ENCODE peak calls at places on chromosome 20, in five cellular contexts. G, Q, U, R and A are unnamed samples.

GRCh38 chr20:57175397-57176010 is 90.9 kb downstream of the BMP7 start:
- DNase-seq in G (no peak), Q (no peak), U (no peak), R (no peak), A (no peak)

GRCh38 chr20:824490-824889 is 9.0 kb upstream of the FAM110A start:
- DNase-seq in G (no peak), Q (peak), U (no peak), R (no peak), A (no peak)

GRCh38 chr20:25294459-25295385 is 46.8 kb downstream of the PYGB start:
- DNase-seq in G (peak), Q (peak), U (peak), R (no peak), A (peak)

GRCh38 chr20:24588725-24589340 is 119.4 kb downstream of the SYNDIG1 start:
- DNase-seq in G (no peak), Q (no peak), U (no peak), R (no peak), A (peak)

GRCh38 chr20:2301164-2301622 is 5.4 kb downstream of the TGM3 start:
- DNase-seq in G (no peak), Q (peak), U (peak), R (no peak), A (no peak)

GRCh38 chr20:3815703-3816315 is 4.5 kb upstream of the AP5S1 start:
- DNase-seq in G (no peak), Q (no peak), U (no peak), R (no peak), A (no peak)

GRCh38 chr20:59829415-59830106 is 103.9 kb downstream of the SYCP2 start:
- DNase-seq in G (no peak), Q (no peak), U (peak), R (no peak), A (no peak)

GRCh38 chr20:37539956-37540455 is 12.3 kb upstream of the BLCAP start:
- DNase-seq in G (no peak), Q (peak), U (no peak), R (no peak), A (no peak)

GRCh38 chr20:47768016-47768953 is 17.0 kb downstream of the SULF2 start:
- DNase-seq in G (no peak), Q (peak), U (peak), R (no peak), A (no peak)

GRCh38 chr20:8509809-8510208 is 377.7 kb downstream of the PLCB1 start:
- DNase-seq in G (no peak), Q (no peak), U (no peak), R (no peak), A (no peak)

GRCh38 chr20:39271205-39271604 is 309.1 kb downstream of the DHX35 start:
- DNase-seq in G (no peak), Q (no peak), U (no peak), R (no peak), A (peak)

GRCh38 chr20:1443085-1443484 is 23.6 kb downstream of the NSFL1C start:
- DNase-seq in G (no peak), Q (no peak), U (no peak), R (no peak), A (no peak)

GRCh38 chr20:19867940-19868371 is 109.9 kb downstream of the RIN2 start:
- DNase-seq in G (no peak), Q (no peak), U (peak), R (no peak), A (no peak)

GRCh38 chr20:58003525-58003924 is 224.9 kb downstream of the ANKRD60 start:
- DNase-seq in G (no peak), Q (no peak), U (no peak), R (no peak), A (no peak)

GRCh38 chr20:24497851-24498250 is 28.4 kb downstream of the SYNDIG1 start:
- DNase-seq in G (no peak), Q (no peak), U (no peak), R (no peak), A (peak)

GRCh38 chr20:4550740-4551139 is 171.0 kb upstream of the PRND start:
- DNase-seq in G (no peak), Q (no peak), U (no peak), R (no peak), A (no peak)

GRCh38 chr20:16459019-16459700 is 114.1 kb downstream of the KIF16B start:
- DNase-seq in G (no peak), Q (no peak), U (no peak), R (peak), A (peak)

GRCh38 chr20:49534314-49534713 is 33.6 kb downstream of the PTGIS start:
- DNase-seq in G (peak), Q (peak), U (no peak), R (peak), A (peak)

GRCh38 chr20:41006936-41007871 is 21.4 kb upstream of the TOP1 start:
- DNase-seq in G (no peak), Q (no peak), U (no peak), R (no peak), A (peak)

GRCh38 chr20:3716195-3716834 is 3.9 kb upstream of the SIGLEC1 start:
- DNase-seq in G (peak), Q (no peak), U (no peak), R (no peak), A (peak)

GRCh38 chr20:22584922-22585785 is 782 bp upstream of the FOXA2 start:
- DNase-seq in G (no peak), Q (no peak), U (no peak), R (no peak), A (no peak)

GRCh38 chr20:2619961-2620595 is 32.4 kb upstream of the NOP56 start:
- DNase-seq in G (peak), Q (no peak), U (no peak), R (no peak), A (no peak)

GRCh38 chr20:8116067-8116811 is 15.8 kb upstream of the PLCB1 start:
- DNase-seq in G (no peak), Q (no peak), U (no peak), R (peak), A (peak)

DNA sequence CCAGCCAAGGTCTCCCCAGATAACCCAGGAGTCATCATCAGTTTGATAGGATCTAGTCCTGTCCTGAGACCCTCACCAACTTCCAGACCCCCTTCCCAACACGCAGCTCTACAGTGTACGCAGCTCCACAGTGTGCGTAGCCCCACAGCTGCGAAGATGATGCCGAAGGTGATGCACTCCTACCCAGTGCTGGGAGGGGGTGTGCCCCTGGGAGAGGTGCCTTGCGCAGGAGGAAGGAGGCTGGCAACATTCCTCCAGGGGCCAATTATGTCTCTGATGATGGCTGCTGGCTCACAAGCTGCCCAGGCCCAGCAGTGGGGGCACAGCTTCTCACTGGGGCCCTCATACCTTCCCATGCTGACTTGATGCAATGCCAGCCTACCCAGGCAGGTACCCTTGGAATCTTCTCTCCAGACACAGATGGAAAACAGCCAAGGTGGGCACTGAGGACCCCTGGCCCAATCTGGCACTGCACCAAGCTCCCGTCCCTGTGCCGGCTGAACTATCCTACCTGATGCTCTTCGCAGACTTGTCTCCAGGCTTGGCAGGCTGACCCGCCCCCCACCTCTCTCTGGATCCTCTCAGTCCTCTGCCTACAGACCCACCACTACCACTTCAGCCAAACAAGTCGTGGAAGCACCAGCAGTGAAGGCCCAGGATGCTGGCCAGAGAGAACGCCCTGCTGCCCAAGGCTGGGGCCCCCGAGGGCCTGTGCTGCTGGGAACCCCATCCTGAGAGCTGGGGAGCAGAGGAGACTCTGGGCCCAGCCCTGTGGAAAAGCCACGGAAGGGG is 1.4 kb downstream of the ZNF512B start:
- DNase-seq in G (no peak), Q (no peak), U (no peak), R (no peak), A (no peak)
- H3K4me3 ChIP-seq in G (peak), Q (no peak), U (peak), R (peak), A (peak)

GRCh38 chr20:45589725-45590124 is 10.6 kb upstream of the WFDC8 start:
- DNase-seq in G (no peak), Q (no peak), U (no peak), R (no peak), A (no peak)

GRCh38 chr20:45593498-45593897 is 14.4 kb upstream of the WFDC8 start:
- DNase-seq in G (no peak), Q (no peak), U (no peak), R (no peak), A (no peak)

GRCh38 chr20:45595235-45595634 is 16.2 kb upstream of the WFDC8 start:
- DNase-seq in G (no peak), Q (no peak), U (no peak), R (no peak), A (no peak)

GRCh38 chr20:45588800-45589199 is 9.7 kb upstream of the WFDC8 start:
- DNase-seq in G (no peak), Q (no peak), U (no peak), R (no peak), A (no peak)

GRCh38 chr20:45592574-45593189 is 13.6 kb upstream of the WFDC8 start:
- DNase-seq in G (peak), Q (no peak), U (no peak), R (no peak), A (peak)
- TF ChIP-seq CTCF in G (peak), Q (peak), U (peak), R (peak), A (peak)

DNA sequence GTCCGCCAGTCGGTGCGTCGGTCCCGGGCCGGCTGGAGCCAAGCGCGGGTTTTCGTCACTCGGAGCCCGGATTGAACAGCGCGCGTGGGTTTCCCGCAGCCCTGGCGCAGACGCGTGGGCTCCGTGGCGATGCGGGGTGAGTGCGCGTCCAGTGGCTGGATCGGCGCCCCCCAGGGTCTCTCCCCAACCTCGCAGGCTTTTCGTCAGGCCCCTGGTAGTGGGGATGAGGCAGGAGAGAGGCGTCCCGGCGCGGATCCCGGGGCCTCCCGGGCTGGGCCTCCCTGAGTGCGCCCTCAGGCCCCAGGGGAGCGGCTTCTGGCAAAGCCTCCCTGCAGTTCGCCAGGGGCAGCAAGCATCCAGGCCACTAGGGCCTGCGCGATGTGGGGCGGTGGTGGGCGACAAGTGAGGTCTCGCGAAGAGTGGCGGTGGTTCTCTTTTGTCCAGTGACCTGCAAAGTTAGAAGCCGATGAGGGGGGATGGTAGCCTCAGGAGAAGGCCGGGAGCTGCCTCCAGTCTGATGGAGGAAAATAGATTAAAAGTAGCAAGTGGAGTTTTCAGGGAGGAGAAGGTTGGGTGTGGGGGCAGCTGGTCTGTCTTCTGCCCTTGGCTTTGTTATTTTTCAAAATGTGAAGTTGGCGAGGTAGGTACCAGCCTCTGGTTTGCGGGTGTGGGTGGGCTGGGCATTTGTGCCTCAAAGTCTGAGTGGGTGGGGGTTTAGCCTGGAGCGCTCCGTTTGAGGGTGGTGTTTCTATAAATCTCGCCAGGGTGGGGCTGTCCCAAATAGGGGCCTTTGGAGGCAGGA is 1.6 kb downstream of the TOX2 start:
- DNase-seq in G (no peak), Q (no peak), U (no peak), R (no peak), A (peak)
- H3K4me3 ChIP-seq in G (peak), Q (peak), U (peak), R (peak), A (no peak)

DNA sequence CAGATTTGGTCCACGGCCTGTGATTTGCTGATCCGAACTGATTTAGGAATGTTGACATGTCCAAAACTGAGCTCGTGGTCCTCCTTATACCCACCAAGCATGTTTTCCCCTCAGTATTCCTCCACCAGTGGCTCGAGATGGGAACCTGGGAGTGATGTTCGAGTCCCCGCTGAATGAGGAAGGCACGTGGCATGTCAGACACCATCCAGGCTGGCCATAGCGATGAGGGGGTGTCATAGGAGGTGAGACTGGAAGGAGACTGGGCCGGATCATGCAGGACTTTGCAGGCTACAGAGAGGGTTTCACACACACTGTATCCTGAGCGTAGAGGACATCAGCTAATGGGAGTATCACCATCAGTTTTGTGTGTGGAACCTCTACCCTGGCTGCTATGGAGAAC is 78.2 kb downstream of the TOX2 start:
- DNase-seq in G (no peak), Q (no peak), U (no peak), R (no peak), A (no peak)
- TF ChIP-seq CTCF in G (no peak), Q (no peak), U (no peak), R (no peak), A (no peak)

GRCh38 chr20:61749406-61750075 is 316.1 kb downstream of the TAF4 start:
- DNase-seq in G (no peak), Q (no peak), U (no peak), R (no peak), A (no peak)

GRCh38 chr20:61746147-61746646 is 319.5 kb downstream of the TAF4 start:
- DNase-seq in G (no peak), Q (no peak), U (no peak), R (no peak), A (no peak)

GRCh38 chr20:61750093-61750492 is 315.6 kb downstream of the TAF4 start:
- DNase-seq in G (no peak), Q (no peak), U (no peak), R (no peak), A (no peak)

GRCh38 chr20:61746781-61747180 is 318.9 kb downstream of the TAF4 start:
- DNase-seq in G (no peak), Q (no peak), U (no peak), R (no peak), A (no peak)

GRCh38 chr20:61748376-61748775 is 317.3 kb downstream of the TAF4 start:
- DNase-seq in G (no peak), Q (no peak), U (no peak), R (peak), A (no peak)
- H3K4me3 ChIP-seq in G (no peak), Q (no peak), U (no peak), R (no peak), A (no peak)

DNA sequence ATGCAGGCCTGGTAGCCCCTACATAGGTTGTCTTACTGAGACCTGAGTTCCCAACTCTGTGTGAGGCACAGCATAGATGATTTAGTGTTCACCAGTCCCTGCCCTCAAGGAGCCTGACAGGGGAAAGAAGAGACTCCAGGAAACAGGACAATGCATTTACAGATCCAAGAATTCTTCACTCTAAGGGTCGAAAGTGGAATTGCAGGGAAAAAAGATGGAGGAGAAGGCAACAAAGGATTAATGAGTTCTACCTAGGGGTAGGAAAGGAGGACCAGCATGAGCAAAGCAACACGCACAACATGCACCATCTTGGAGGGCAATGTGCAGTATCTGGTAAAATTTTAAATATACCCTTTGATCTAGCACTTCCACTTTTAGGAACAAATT is 5.9 kb downstream of the SPAG4 start:
- DNase-seq in G (no peak), Q (no peak), U (no peak), R (no peak), A (no peak)
- TF ChIP-seq CTCF in G (peak), Q (no peak), U (no peak), R (peak), A (peak)